ENCODE peak calls at places on chromosomes 16 and 17, in eight cellular contexts. One of them, this sample, is unnamed. For H3K4me1 and H3K36me3, the result is how much of the 10 kb centered on the place peaks cover.

GRCh38 chr16:85294810-85295508 is 182.7 kb upstream of the CIBAR2 start:
- DNase-seq in colonic mucosa: no peak
- DNase-seq in Caco-2: no peak
- DNase-seq in CD8-positive, alpha-beta memory T cell: no peak
- DNase-seq in fibroblast of lung: no peak
- DNase-seq in K562: no peak
- DNase-seq in NT2/D1: no peak
- DNase-seq in testis: no peak
- DNase-seq in this sample: no peak

GRCh38 chr17:39327109-39327508 is 74.3 kb downstream of the FBXL20 start:
- DNase-seq in testis: no peak
- DNase-seq in NT2/D1: no peak
- DNase-seq in fibroblast of lung: no peak
- DNase-seq in Caco-2: no peak
- DNase-seq in colonic mucosa: no peak
- DNase-seq in K562: no peak
- DNase-seq in CD8-positive, alpha-beta memory T cell: no peak
- DNase-seq in this sample: no peak

GRCh38 chr16:2598133-2598641 is 60.4 kb downstream of the PDPK1 start:
- DNase-seq in CD8-positive, alpha-beta memory T cell: no peak
- DNase-seq in NT2/D1: no peak
- DNase-seq in K562: no peak
- DNase-seq in fibroblast of lung: no peak
- DNase-seq in Caco-2: no peak
- DNase-seq in colonic mucosa: no peak
- DNase-seq in testis: no peak
- DNase-seq in this sample: no peak

GRCh38 chr17:40980594-40980993 is 3.5 kb downstream of the KRT40 start:
- DNase-seq in NT2/D1: no peak
- DNase-seq in Caco-2: no peak
- DNase-seq in testis: peak
- DNase-seq in fibroblast of lung: no peak
- DNase-seq in K562: no peak
- DNase-seq in colonic mucosa: no peak
- DNase-seq in CD8-positive, alpha-beta memory T cell: no peak
- DNase-seq in this sample: peak

GRCh38 chr16:25877103-25877502 is 185.3 kb downstream of the HS3ST4 start:
- DNase-seq in testis: no peak
- DNase-seq in NT2/D1: no peak
- DNase-seq in colonic mucosa: no peak
- DNase-seq in CD8-positive, alpha-beta memory T cell: no peak
- DNase-seq in fibroblast of lung: no peak
- DNase-seq in K562: no peak
- DNase-seq in Caco-2: no peak
- DNase-seq in this sample: no peak

GRCh38 chr17:59856859-59857794 is 35.6 kb downstream of the TUBD1 start:
- DNase-seq in Caco-2: no peak
- DNase-seq in fibroblast of lung: no peak
- DNase-seq in colonic mucosa: no peak
- DNase-seq in NT2/D1: no peak
- DNase-seq in CD8-positive, alpha-beta memory T cell: no peak
- DNase-seq in K562: no peak
- DNase-seq in testis: no peak
- DNase-seq in this sample: no peak

GRCh38 chr17:80673152-80673920 is 128.7 kb downstream of the RPTOR start:
- DNase-seq in testis: no peak
- DNase-seq in K562: no peak
- DNase-seq in colonic mucosa: no peak
- DNase-seq in fibroblast of lung: peak
- DNase-seq in Caco-2: peak
- DNase-seq in CD8-positive, alpha-beta memory T cell: no peak
- DNase-seq in NT2/D1: no peak
- DNase-seq in this sample: no peak

GRCh38 chr17:81291662-81292061 is 3.4 kb downstream of the SLC38A10 start:
- DNase-seq in Caco-2: no peak
- DNase-seq in fibroblast of lung: peak
- DNase-seq in colonic mucosa: peak
- DNase-seq in K562: peak
- DNase-seq in testis: peak
- DNase-seq in NT2/D1: peak
- DNase-seq in CD8-positive, alpha-beta memory T cell: peak
- DNase-seq in this sample: peak

GRCh38 chr16:57039148-57039812 is 49.9 kb downstream of the NLRC5 start:
- DNase-seq in Caco-2: no peak
- DNase-seq in testis: no peak
- DNase-seq in CD8-positive, alpha-beta memory T cell: peak
- DNase-seq in fibroblast of lung: peak
- DNase-seq in K562: no peak
- DNase-seq in colonic mucosa: no peak
- DNase-seq in NT2/D1: no peak
- DNase-seq in this sample: no peak

GRCh38 chr16:19694989-19695388 is 23.0 kb downstream of the KNOP1 start:
- DNase-seq in testis: no peak
- DNase-seq in colonic mucosa: no peak
- DNase-seq in Caco-2: no peak
- DNase-seq in CD8-positive, alpha-beta memory T cell: no peak
- DNase-seq in fibroblast of lung: no peak
- DNase-seq in NT2/D1: no peak
- DNase-seq in K562: no peak
- DNase-seq in this sample: no peak

GRCh38 chr16:81466351-81466960 is 21.8 kb downstream of the CMIP start:
- DNase-seq in NT2/D1: no peak
- DNase-seq in Caco-2: no peak
- DNase-seq in testis: no peak
- DNase-seq in colonic mucosa: no peak
- DNase-seq in CD8-positive, alpha-beta memory T cell: no peak
- DNase-seq in fibroblast of lung: peak
- DNase-seq in K562: no peak
- DNase-seq in this sample: no peak

GRCh38 chr17:65023791-65024190 is 32.7 kb downstream of the GNA13 start:
- DNase-seq in Caco-2: no peak
- DNase-seq in NT2/D1: no peak
- DNase-seq in testis: no peak
- DNase-seq in colonic mucosa: no peak
- DNase-seq in K562: no peak
- DNase-seq in fibroblast of lung: no peak
- DNase-seq in CD8-positive, alpha-beta memory T cell: no peak
- DNase-seq in this sample: peak

GRCh38 chr17:33990943-33991706 is 264.0 kb upstream of the CCL2 start:
- DNase-seq in testis: no peak
- DNase-seq in colonic mucosa: no peak
- DNase-seq in NT2/D1: no peak
- DNase-seq in K562: no peak
- DNase-seq in Caco-2: no peak
- DNase-seq in fibroblast of lung: no peak
- DNase-seq in CD8-positive, alpha-beta memory T cell: no peak
- DNase-seq in this sample: no peak

GRCh38 chr16:19696961-19697360 is 21.1 kb downstream of the KNOP1 start:
- DNase-seq in Caco-2: no peak
- DNase-seq in colonic mucosa: no peak
- DNase-seq in K562: no peak
- DNase-seq in NT2/D1: no peak
- DNase-seq in testis: no peak
- DNase-seq in fibroblast of lung: no peak
- DNase-seq in CD8-positive, alpha-beta memory T cell: peak
- DNase-seq in this sample: no peak

GRCh38 chr16:67170168-67170947 is at the start of gene NOL3:
- DNase-seq in K562: peak
- DNase-seq in NT2/D1: no peak
- DNase-seq in Caco-2: peak
- DNase-seq in colonic mucosa: peak
- DNase-seq in testis: peak
- DNase-seq in CD8-positive, alpha-beta memory T cell: no peak
- DNase-seq in fibroblast of lung: peak
- DNase-seq in this sample: peak

GRCh38 chr16:53147500-53148065 is 92.8 kb downstream of the CHD9 start:
- DNase-seq in CD8-positive, alpha-beta memory T cell: no peak
- DNase-seq in colonic mucosa: no peak
- DNase-seq in testis: no peak
- DNase-seq in fibroblast of lung: no peak
- DNase-seq in K562: no peak
- DNase-seq in NT2/D1: no peak
- DNase-seq in Caco-2: no peak
- DNase-seq in this sample: no peak

GRCh38 chr17:38741853-38742421 is 6.2 kb downstream of the PCGF2 start:
- DNase-seq in K562: no peak
- DNase-seq in testis: no peak
- DNase-seq in Caco-2: no peak
- DNase-seq in colonic mucosa: peak
- DNase-seq in fibroblast of lung: no peak
- DNase-seq in CD8-positive, alpha-beta memory T cell: no peak
- DNase-seq in NT2/D1: no peak
- DNase-seq in this sample: peak

GRCh38 chr17:81831563-81831956 is 1.5 kb downstream of the MCRIP1 start:
- DNase-seq in fibroblast of lung: no peak
- DNase-seq in K562: no peak
- DNase-seq in CD8-positive, alpha-beta memory T cell: no peak
- DNase-seq in testis: no peak
- DNase-seq in Caco-2: no peak
- DNase-seq in colonic mucosa: no peak
- DNase-seq in NT2/D1: no peak
- DNase-seq in this sample: no peak

GRCh38 chr17:47096343-47096742 is 92.8 kb downstream of the CDC27 start:
- DNase-seq in testis: no peak
- DNase-seq in K562: no peak
- DNase-seq in fibroblast of lung: no peak
- DNase-seq in NT2/D1: no peak
- DNase-seq in colonic mucosa: no peak
- DNase-seq in Caco-2: no peak
- DNase-seq in CD8-positive, alpha-beta memory T cell: no peak
- DNase-seq in this sample: no peak
- H3K4me3 ChIP-seq in testis: no peak
- H3K4me3 ChIP-seq in K562: no peak
- H3K4me3 ChIP-seq in fibroblast of lung: no peak
- H3K4me3 ChIP-seq in NT2/D1: no peak
- H3K4me3 ChIP-seq in colonic mucosa: no peak
- H3K4me3 ChIP-seq in Caco-2: no peak
- H3K4me3 ChIP-seq in CD8-positive, alpha-beta memory T cell: no peak
- H3K4me3 ChIP-seq in this sample: no peak

DNA sequence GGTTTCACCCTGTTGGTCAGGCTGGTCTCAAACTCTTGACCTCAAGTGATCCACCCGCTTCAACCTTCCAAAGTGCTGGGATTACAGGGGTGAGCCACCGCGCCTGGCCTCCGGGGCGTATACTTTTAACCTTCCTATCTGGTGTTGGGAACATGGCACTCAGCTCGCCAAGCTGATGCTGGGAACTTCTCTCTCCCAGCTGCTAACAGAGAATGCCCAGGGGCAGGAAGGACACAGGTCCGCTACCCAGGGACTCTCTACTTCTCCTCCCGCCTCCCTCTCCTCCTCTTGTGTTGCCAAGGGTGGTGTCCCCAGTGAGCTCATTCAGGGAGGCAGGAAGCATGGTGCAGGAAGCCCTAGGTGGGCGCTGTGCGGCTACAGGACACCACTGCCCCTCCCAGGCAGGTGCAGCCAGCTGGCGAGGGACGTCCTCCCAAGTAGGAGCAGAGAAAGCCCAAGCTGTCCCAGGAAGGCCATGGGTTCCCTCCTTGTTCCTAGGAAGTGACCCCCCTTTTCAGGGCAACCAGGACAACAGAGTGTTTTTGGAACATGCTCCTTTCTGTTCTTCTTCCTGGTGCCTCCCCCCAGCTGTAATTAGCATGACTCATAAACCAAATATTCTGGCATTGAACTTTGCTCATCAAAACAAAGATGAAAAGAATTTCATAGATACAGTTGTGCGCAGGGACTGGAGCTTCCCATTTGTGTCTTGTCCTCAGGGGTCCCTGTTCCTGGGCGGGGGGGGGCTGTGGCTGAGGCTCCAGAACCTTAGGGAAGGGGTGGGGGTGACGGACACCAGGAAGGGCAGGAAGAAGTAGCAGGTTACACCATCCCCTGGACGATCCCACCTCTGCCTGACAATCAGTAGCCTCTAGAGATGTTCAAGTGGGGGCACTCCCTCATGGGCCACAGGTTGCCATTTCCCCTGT is 2.6 kb downstream of the C1QTNF1 start:
- DNase-seq in colonic mucosa: peak
- DNase-seq in fibroblast of lung: peak
- DNase-seq in NT2/D1: no peak
- DNase-seq in K562: no peak
- DNase-seq in Caco-2: peak
- DNase-seq in testis: peak
- DNase-seq in CD8-positive, alpha-beta memory T cell: no peak
- DNase-seq in this sample: peak
- H3K4me1 ChIP-seq in colonic mucosa: under half
- H3K4me1 ChIP-seq in fibroblast of lung: under half
- H3K4me1 ChIP-seq in NT2/D1: under half
- H3K4me1 ChIP-seq in K562: under half
- H3K4me1 ChIP-seq in Caco-2: under half
- H3K4me1 ChIP-seq in testis: half or more
- H3K4me1 ChIP-seq in CD8-positive, alpha-beta memory T cell: under half
- H3K4me1 ChIP-seq in this sample: under half

DNA sequence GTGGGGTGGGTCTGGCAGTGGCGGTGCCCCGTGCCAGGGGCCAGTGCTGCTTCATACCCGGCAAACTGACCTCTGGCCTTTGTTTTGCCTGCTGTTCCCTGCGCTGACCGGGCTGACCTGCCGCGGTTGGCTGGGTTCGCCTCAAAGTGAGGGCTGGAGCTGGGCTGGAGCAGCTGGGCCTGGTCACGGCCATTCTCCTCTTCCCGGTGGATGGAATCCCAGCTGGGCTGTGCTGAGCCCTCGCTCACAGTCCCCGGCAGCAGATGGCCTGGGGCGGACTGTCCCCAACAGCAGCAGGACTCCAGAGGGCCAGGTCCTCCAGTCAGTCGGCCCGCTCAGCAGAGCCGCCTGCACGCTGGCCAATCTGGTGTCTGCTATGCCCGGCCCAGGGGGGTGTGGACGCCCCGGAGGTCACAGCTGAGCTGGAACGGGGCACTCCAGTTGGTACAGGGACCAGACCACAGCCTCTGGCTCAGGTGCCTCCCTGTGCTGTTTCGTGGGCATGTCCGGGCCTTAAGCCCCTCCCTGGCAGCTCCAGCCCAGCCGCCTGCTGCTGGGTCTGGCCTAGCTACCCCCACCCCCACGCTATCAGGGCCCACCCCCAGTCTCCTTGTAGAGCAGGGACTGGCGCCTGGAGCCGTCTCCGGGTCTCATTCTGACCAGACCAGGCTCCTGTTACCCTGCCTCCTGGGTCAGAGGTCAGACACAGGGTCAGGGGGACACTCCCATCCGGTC is 1.3 kb upstream of the WFIKKN1 start:
- DNase-seq in Caco-2: peak
- DNase-seq in CD8-positive, alpha-beta memory T cell: no peak
- DNase-seq in testis: no peak
- DNase-seq in K562: peak
- DNase-seq in NT2/D1: no peak
- DNase-seq in fibroblast of lung: no peak
- DNase-seq in colonic mucosa: peak
- DNase-seq in this sample: peak
- H3K36me3 ChIP-seq in Caco-2: under half
- H3K36me3 ChIP-seq in CD8-positive, alpha-beta memory T cell: under half
- H3K36me3 ChIP-seq in testis: under half
- H3K36me3 ChIP-seq in K562: under half
- H3K36me3 ChIP-seq in NT2/D1: half or more
- H3K36me3 ChIP-seq in fibroblast of lung: under half
- H3K36me3 ChIP-seq in colonic mucosa: under half
- H3K36me3 ChIP-seq in this sample: under half

DNA sequence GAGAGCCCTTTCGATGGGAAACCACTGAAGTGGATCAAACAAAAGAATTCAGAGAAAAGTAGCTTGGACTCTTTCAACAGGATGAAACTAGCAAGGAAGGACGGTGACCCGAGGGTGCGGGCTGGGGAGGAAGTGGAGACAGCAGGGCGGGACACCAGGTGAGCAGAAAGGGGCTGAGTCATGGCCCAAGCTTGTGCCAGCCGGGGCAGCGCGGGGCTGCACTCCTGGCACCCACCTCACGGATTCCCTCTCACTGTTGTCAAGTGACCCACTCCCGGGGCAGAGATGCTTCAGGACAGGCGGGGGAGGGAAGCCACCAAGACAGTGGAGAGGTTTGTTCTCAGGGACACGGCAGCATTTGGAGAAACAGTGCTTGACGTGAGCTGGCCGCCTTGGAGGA is 10.7 kb upstream of the RNF222 start:
- DNase-seq in CD8-positive, alpha-beta memory T cell: no peak
- DNase-seq in testis: no peak
- DNase-seq in colonic mucosa: peak
- DNase-seq in fibroblast of lung: no peak
- DNase-seq in K562: no peak
- DNase-seq in Caco-2: no peak
- DNase-seq in NT2/D1: no peak
- DNase-seq in this sample: no peak
- H3K4me3 ChIP-seq in CD8-positive, alpha-beta memory T cell: no peak
- H3K4me3 ChIP-seq in testis: no peak
- H3K4me3 ChIP-seq in colonic mucosa: no peak
- H3K4me3 ChIP-seq in fibroblast of lung: no peak
- H3K4me3 ChIP-seq in K562: no peak
- H3K4me3 ChIP-seq in Caco-2: no peak
- H3K4me3 ChIP-seq in NT2/D1: no peak
- H3K4me3 ChIP-seq in this sample: no peak